ENCODE peak calls at places on chromosomes 5 and 9, in five cellular contexts. One of them, this sample, is unnamed.

GRCh38 chr5:89437450-89438435 is 554.8 kb upstream of the MEF2C start:
- DNase-seq in A172: peak
- DNase-seq in stimulated activated naive B cell treated with anti-CD40 and anti-IgM and Interleukin-4, amounts not matched to agents 10 μg/mL and 1 μg/mL and 100 μg/mL, for 72 hours: no peak
- DNase-seq in T-helper 1 cell: no peak
- DNase-seq in A549: no peak
- DNase-seq in this sample: no peak

GRCh38 chr9:136160321-136160938 is 41.8 kb upstream of the TMEM250 start:
- DNase-seq in A172: no peak
- DNase-seq in stimulated activated naive B cell treated with anti-CD40 and anti-IgM and Interleukin-4, amounts not matched to agents 10 μg/mL and 1 μg/mL and 100 μg/mL, for 72 hours: no peak
- DNase-seq in T-helper 1 cell: no peak
- DNase-seq in A549: no peak
- DNase-seq in this sample: no peak

GRCh38 chr5:55218966-55219365 is 8.1 kb downstream of the MCIDAS start:
- DNase-seq in A172: no peak
- DNase-seq in stimulated activated naive B cell treated with anti-CD40 and anti-IgM and Interleukin-4, amounts not matched to agents 10 μg/mL and 1 μg/mL and 100 μg/mL, for 72 hours: no peak
- DNase-seq in T-helper 1 cell: no peak
- DNase-seq in A549: no peak
- DNase-seq in this sample: no peak

GRCh38 chr5:103409013-103409670 is 150.6 kb downstream of the MACIR start:
- DNase-seq in A172: no peak
- DNase-seq in stimulated activated naive B cell treated with anti-CD40 and anti-IgM and Interleukin-4, amounts not matched to agents 10 μg/mL and 1 μg/mL and 100 μg/mL, for 72 hours: no peak
- DNase-seq in T-helper 1 cell: no peak
- DNase-seq in A549: no peak
- DNase-seq in this sample: no peak

GRCh38 chr5:34474573-34475021 is 181.5 kb upstream of the RAI14 start:
- DNase-seq in A172: peak
- DNase-seq in stimulated activated naive B cell treated with anti-CD40 and anti-IgM and Interleukin-4, amounts not matched to agents 10 μg/mL and 1 μg/mL and 100 μg/mL, for 72 hours: no peak
- DNase-seq in T-helper 1 cell: no peak
- DNase-seq in A549: peak
- DNase-seq in this sample: no peak

GRCh38 chr5:95043648-95044047 is 241.2 kb downstream of the MCTP1 start:
- DNase-seq in A172: no peak
- DNase-seq in stimulated activated naive B cell treated with anti-CD40 and anti-IgM and Interleukin-4, amounts not matched to agents 10 μg/mL and 1 μg/mL and 100 μg/mL, for 72 hours: no peak
- DNase-seq in T-helper 1 cell: no peak
- DNase-seq in A549: no peak
- DNase-seq in this sample: no peak

GRCh38 chr5:116844015-116844414 is 269.4 kb upstream of the SEMA6A start:
- DNase-seq in A172: no peak
- DNase-seq in stimulated activated naive B cell treated with anti-CD40 and anti-IgM and Interleukin-4, amounts not matched to agents 10 μg/mL and 1 μg/mL and 100 μg/mL, for 72 hours: no peak
- DNase-seq in T-helper 1 cell: no peak
- DNase-seq in A549: no peak
- DNase-seq in this sample: no peak

GRCh38 chr5:74581988-74582365 is 58.6 kb downstream of the ENC1 start:
- DNase-seq in A172: no peak
- DNase-seq in stimulated activated naive B cell treated with anti-CD40 and anti-IgM and Interleukin-4, amounts not matched to agents 10 μg/mL and 1 μg/mL and 100 μg/mL, for 72 hours: no peak
- DNase-seq in T-helper 1 cell: no peak
- DNase-seq in A549: no peak
- DNase-seq in this sample: no peak

GRCh38 chr9:69573666-69574456 is 98.3 kb downstream of the APBA1 start:
- DNase-seq in A172: peak
- DNase-seq in stimulated activated naive B cell treated with anti-CD40 and anti-IgM and Interleukin-4, amounts not matched to agents 10 μg/mL and 1 μg/mL and 100 μg/mL, for 72 hours: no peak
- DNase-seq in T-helper 1 cell: no peak
- DNase-seq in A549: no peak
- DNase-seq in this sample: no peak

GRCh38 chr5:142981475-142981874 is 211.3 kb downstream of the ARHGAP26 start:
- DNase-seq in A172: peak
- DNase-seq in stimulated activated naive B cell treated with anti-CD40 and anti-IgM and Interleukin-4, amounts not matched to agents 10 μg/mL and 1 μg/mL and 100 μg/mL, for 72 hours: no peak
- DNase-seq in T-helper 1 cell: no peak
- DNase-seq in A549: no peak
- DNase-seq in this sample: no peak

GRCh38 chr9:36914212-36914577 is 119.9 kb downstream of the PAX5 start:
- DNase-seq in A172: no peak
- DNase-seq in stimulated activated naive B cell treated with anti-CD40 and anti-IgM and Interleukin-4, amounts not matched to agents 10 μg/mL and 1 μg/mL and 100 μg/mL, for 72 hours: no peak
- DNase-seq in T-helper 1 cell: no peak
- DNase-seq in A549: no peak
- DNase-seq in this sample: no peak

GRCh38 chr9:78707481-78707977 is 410.6 kb downstream of the PSAT1 start:
- DNase-seq in A172: peak
- DNase-seq in stimulated activated naive B cell treated with anti-CD40 and anti-IgM and Interleukin-4, amounts not matched to agents 10 μg/mL and 1 μg/mL and 100 μg/mL, for 72 hours: no peak
- DNase-seq in T-helper 1 cell: no peak
- DNase-seq in A549: no peak
- DNase-seq in this sample: no peak

GRCh38 chr5:179805529-179806249 is 977 bp downstream of the MGAT4B start:
- DNase-seq in A172: no peak
- DNase-seq in stimulated activated naive B cell treated with anti-CD40 and anti-IgM and Interleukin-4, amounts not matched to agents 10 μg/mL and 1 μg/mL and 100 μg/mL, for 72 hours: no peak
- DNase-seq in T-helper 1 cell: no peak
- DNase-seq in A549: peak
- DNase-seq in this sample: peak

GRCh38 chr5:2251751-2252150 is 369.0 kb upstream of the IRX4 start:
- DNase-seq in A172: no peak
- DNase-seq in stimulated activated naive B cell treated with anti-CD40 and anti-IgM and Interleukin-4, amounts not matched to agents 10 μg/mL and 1 μg/mL and 100 μg/mL, for 72 hours: no peak
- DNase-seq in T-helper 1 cell: no peak
- DNase-seq in A549: no peak
- DNase-seq in this sample: no peak

GRCh38 chr9:126462617-126463016 is 136.0 kb downstream of the MVB12B start:
- DNase-seq in A172: no peak
- DNase-seq in stimulated activated naive B cell treated with anti-CD40 and anti-IgM and Interleukin-4, amounts not matched to agents 10 μg/mL and 1 μg/mL and 100 μg/mL, for 72 hours: no peak
- DNase-seq in T-helper 1 cell: no peak
- DNase-seq in A549: no peak
- DNase-seq in this sample: no peak